ENCODE peak calls at places on chromosomes 13 and 19, in five cellular contexts. X is GM20000; F is CD4-positive, alpha-beta T cell; J is omental fat pad; A is endodermal cell. V is an unnamed sample.

GRCh38 chr19:56350416-56351045 is 35.9 kb upstream of the ZSCAN5A start:
- DNase-seq in J (peak), X (peak), A (peak), F (peak), V (peak)

GRCh38 chr13:111506131-111506530 is 185.7 kb downstream of the TEX29 start:
- DNase-seq in A (no peak), X (no peak), J (no peak), F (no peak), V (no peak)

GRCh38 chr13:66483712-66484111 is 746.4 kb downstream of the PCDH9 start:
- DNase-seq in A (peak), F (no peak), J (no peak), X (no peak), V (no peak)

GRCh38 chr13:111210488-111210887 is 95.4 kb downstream of the ARHGEF7 start:
- DNase-seq in X (no peak), A (no peak), F (no peak), J (no peak), V (no peak)

GRCh38 chr19:36103842-36104552 is 6.9 kb upstream of the OVOL3 start:
- DNase-seq in A (no peak), J (no peak), X (no peak), F (no peak), V (no peak)

GRCh38 chr13:49821216-49821820 is 28.8 kb upstream of the KPNA3 start:
- DNase-seq in J (no peak), X (no peak), A (no peak), F (no peak), V (no peak)

GRCh38 chr19:44968670-44969069 is 13.5 kb downstream of the CLPTM1 start:
- DNase-seq in X (no peak), J (no peak), A (no peak), F (no peak), V (no peak)

GRCh38 chr13:74273591-74273990 is 139.4 kb upstream of the KLF12 start:
- DNase-seq in J (no peak), A (no peak), X (no peak), F (no peak), V (no peak)

GRCh38 chr13:94672400-94672799 is 39.9 kb downstream of the SOX21 start:
- DNase-seq in F (no peak), A (no peak), J (no peak), X (no peak), V (no peak)

GRCh38 chr13:66139250-66139649 is 1090.9 kb downstream of the PCDH9 start:
- DNase-seq in A (no peak), X (no peak), F (no peak), J (no peak), V (no peak)

GRCh38 chr19:31023038-31023437 is 326.2 kb downstream of the TSHZ3 start:
- DNase-seq in A (no peak), J (no peak), X (no peak), F (no peak), V (no peak)

GRCh38 chr13:36919206-36919832 is 719 bp downstream of the SMAD9 start:
- DNase-seq in J (no peak), F (no peak), X (no peak), A (peak), V (peak)

GRCh38 chr19:23507441-23507840 is 112.2 kb upstream of the ZNF91 start:
- DNase-seq in A (no peak), F (no peak), X (no peak), J (no peak), V (no peak)

GRCh38 chr13:60047943-60048342 is 115.8 kb downstream of the DIAPH3 start:
- DNase-seq in J (no peak), F (no peak), A (no peak), X (no peak), V (no peak)

GRCh38 chr13:26628706-26629105 is 71.2 kb downstream of the WASF3 start:
- DNase-seq in J (no peak), F (no peak), X (no peak), A (peak), V (no peak)

GRCh38 chr13:109427148-109427547 is 359.2 kb downstream of the IRS2 start:
- DNase-seq in X (no peak), J (no peak), F (no peak), A (no peak), V (no peak)

GRCh38 chr19:17348700-17349099 is 11.3 kb downstream of the GTPBP3 start:
- DNase-seq in A (peak), X (no peak), F (no peak), J (no peak), V (no peak)

GRCh38 chr13:39688699-39689405 is 33.4 kb downstream of the COG6 start:
- DNase-seq in J (no peak), A (no peak), X (peak), F (no peak), V (no peak)

GRCh38 chr13:53238241-53238640 is 209.6 kb downstream of the OLFM4 start:
- DNase-seq in A (peak), F (no peak), X (no peak), J (no peak), V (no peak)

GRCh38 chr13:28355822-28356371 is 139.0 kb downstream of the FLT1 start:
- DNase-seq in F (no peak), J (no peak), X (no peak), A (peak), V (no peak)

GRCh38 chr19:48152552-48152951 is 17.6 kb downstream of the LIG1 start:
- DNase-seq in F (peak), X (peak), J (peak), A (peak), V (peak)

GRCh38 chr19:51712461-51713081 is 11.2 kb downstream of the HAS1 start:
- DNase-seq in A (peak), X (peak), J (no peak), F (no peak), V (no peak)

GRCh38 chr19:10797541-10798256 is 38.3 kb downstream of the TMED1 start:
- DNase-seq in F (peak), A (no peak), X (peak), J (no peak), V (no peak)

GRCh38 chr19:51520710-51521109 is 10.8 kb downstream of the SIGLEC6 start:
- DNase-seq in F (no peak), J (no peak), X (no peak), A (no peak), V (no peak)

GRCh38 chr13:95509521-95510315 is 42.8 kb upstream of the CLDN10 start:
- DNase-seq in A (no peak), F (no peak), X (no peak), J (no peak), V (no peak)

GRCh38 chr19:20359933-20360720 is 193.1 kb downstream of the ZNF486 start:
- DNase-seq in J (no peak), A (peak), X (no peak), F (no peak), V (peak)

GRCh38 chr19:40006273-40006691 is 9.4 kb downstream of the ZNF546 start:
- DNase-seq in A (no peak), J (no peak), F (no peak), X (no peak), V (no peak)

GRCh38 chr13:24038405-24038804 is 122.1 kb upstream of the SPATA13 start:
- DNase-seq in F (no peak), A (no peak), J (no peak), X (no peak), V (no peak)

GRCh38 chr19:23956051-23956450 is 41.4 kb downstream of the ZNF726 start:
- DNase-seq in X (no peak), F (no peak), J (no peak), A (no peak), V (no peak)

GRCh38 chr13:41054212-41054877 is 7.0 kb upstream of the WBP4 start:
- DNase-seq in J (no peak), X (peak), A (no peak), F (peak), V (peak)

GRCh38 chr19:54390942-54391577 is 24.2 kb upstream of the TTYH1 start:
- DNase-seq in X (peak), J (no peak), A (peak), F (peak), V (peak)

GRCh38 chr19:19276851-19277250 is 3.8 kb upstream of the TM6SF2 start:
- DNase-seq in A (no peak), X (no peak), J (no peak), F (no peak), V (no peak)

GRCh38 chr13:43143591-43143990 is 120.2 kb downstream of the DNAJC15 start:
- DNase-seq in A (no peak), X (no peak), J (no peak), F (no peak), V (no peak)

GRCh38 chr19:23974941-23975340 is 60.3 kb downstream of the ZNF726 start:
- DNase-seq in A (no peak), X (no peak), J (no peak), F (no peak), V (no peak)

GRCh38 chr13:31161583-31162150 is at the start of gene HSPH1:
- DNase-seq in J (peak), X (peak), A (peak), F (peak), V (peak)
- TF ChIP-seq CTCF in J (no peak), X (no peak), A (peak), F (peak), V (peak)

GRCh38 chr19:3882041-3882384 is 1.5 kb downstream of the ATCAY start:
- DNase-seq in F (no peak), X (no peak), A (no peak), J (no peak), V (no peak)

GRCh38 chr19:3880471-3881271 is at the start of gene ATCAY:
- DNase-seq in A (peak), J (no peak), X (no peak), F (no peak), V (peak)

GRCh38 chr19:3881272-3882040 is 971 bp downstream of the ATCAY start:
- DNase-seq in X (no peak), F (no peak), A (peak), J (no peak), V (no peak)

DNA sequence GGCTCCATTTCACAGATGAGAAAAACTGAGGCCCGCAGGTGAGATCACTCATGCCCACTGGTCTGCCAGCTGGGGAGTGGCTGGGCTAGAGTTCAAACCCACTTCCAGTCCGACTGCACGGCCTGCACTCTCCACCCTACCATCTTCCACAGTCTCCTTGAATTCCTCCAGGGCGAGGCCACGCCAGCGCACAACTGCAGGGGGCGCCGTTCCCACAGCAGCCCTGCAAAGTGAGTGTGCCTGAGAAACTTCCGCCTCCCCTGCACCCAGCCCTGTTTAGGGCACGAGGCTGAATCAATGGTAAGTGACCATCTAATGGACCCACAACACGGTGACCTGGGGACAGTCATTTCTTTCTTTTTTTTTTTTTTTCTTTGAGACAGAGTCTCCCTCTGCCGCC is 829 bp upstream of the ATCAY start:
- DNase-seq in F (no peak), A (no peak), X (no peak), J (no peak), V (no peak)
- TF ChIP-seq CTCF in F (no peak), A (peak), X (peak), J (no peak), V (peak)

GRCh38 chr19:43651758-43652545 is 12.3 kb upstream of the CADM4 start:
- DNase-seq in X (peak), J (no peak), A (peak), F (no peak), V (peak)

GRCh38 chr19:43649514-43649913 is 9.9 kb upstream of the CADM4 start:
- DNase-seq in F (no peak), X (no peak), J (no peak), A (no peak), V (no peak)

GRCh38 chr19:43656436-43656835 is 13.5 kb downstream of the PLAUR start:
- DNase-seq in J (no peak), F (no peak), X (no peak), A (peak), V (no peak)

GRCh38 chr19:43648633-43649032 is 9.0 kb upstream of the CADM4 start:
- DNase-seq in X (no peak), F (no peak), J (no peak), A (no peak), V (no peak)

DNA sequence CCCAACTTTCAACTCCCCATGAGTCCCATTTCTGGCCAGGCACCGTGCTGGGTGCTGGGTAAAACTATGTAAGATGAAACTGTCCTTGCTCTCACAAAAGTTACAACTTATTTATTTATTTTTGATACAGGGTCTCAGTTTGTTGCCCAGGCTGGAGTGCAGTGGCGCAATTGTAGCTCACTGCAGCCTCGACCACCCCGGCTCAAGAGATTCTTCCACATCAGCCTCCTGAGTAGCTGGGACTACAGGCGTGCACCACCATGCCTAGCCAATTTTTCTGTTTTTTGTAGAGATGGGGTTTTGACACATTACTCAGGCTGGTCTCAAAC is 12.9 kb upstream of the CADM4 start:
- DNase-seq in J (no peak), A (no peak), F (no peak), X (no peak), V (no peak)
- TF ChIP-seq CTCF in J (no peak), A (no peak), F (no peak), X (no peak), V (peak)

DNA sequence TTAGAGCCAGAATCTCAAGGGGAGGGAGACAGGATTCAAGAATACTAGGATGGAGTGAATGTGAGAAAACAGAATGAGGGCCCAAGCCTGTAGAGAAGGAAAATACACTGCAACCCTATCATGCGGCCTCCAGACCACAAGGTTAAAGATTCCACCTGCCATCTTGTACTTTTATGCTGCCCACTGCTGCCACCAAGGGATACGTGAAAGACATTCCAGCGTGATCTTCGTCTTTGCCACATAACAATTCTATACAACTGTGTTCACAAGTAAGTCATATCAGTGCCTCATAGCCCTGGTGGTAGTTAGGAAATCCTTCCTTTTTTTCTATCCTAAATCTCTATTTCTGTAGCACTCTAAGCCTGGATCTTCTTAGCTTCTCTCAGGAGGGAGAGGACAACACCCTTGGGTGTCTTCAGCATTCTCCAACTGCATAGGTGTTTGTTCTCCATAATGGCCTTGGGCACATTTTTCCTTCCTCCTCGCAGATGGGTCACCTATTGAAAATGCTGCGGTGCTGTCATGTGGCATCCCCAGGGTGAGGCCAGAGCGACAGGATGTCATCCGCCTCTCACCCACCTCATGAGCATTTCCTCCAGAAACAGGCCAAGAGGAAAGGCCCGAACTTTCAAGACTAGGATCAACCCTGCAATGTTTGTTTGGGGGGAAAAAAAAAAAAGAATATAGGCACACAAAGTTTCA is 13.6 kb downstream of the TPT1 start:
- DNase-seq in X (no peak), A (no peak), J (no peak), F (no peak), V (no peak)
- TF ChIP-seq CTCF in X (no peak), A (peak), J (no peak), F (no peak), V (no peak)

DNA sequence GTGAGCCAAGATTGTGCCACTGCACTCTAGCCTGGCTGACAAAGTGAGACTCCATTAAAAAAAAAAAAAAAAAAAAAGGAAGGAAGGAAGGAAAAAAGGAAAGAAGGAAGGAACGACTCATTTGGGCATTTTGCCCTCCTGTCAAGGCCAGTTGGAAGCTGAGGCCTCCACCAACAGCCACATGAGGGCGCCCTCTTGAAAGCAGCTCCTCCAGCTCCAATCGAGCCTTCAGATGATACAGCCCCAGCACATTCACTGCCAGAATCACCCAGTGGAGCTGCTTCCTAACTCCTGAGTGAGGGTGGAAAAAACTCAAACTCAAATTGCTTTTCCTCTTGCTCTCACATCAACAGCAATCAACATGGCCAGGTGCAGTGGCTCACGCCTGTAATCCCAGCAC is 40.9 kb downstream of the GNG7 start:
- DNase-seq in A (peak), F (no peak), X (no peak), J (no peak), V (no peak)
- TF ChIP-seq CTCF in A (peak), F (no peak), X (no peak), J (no peak), V (peak)

GRCh38 chr19:12840091-12841079 is 2.1 kb downstream of the MAST1 start:
- DNase-seq in X (peak), F (no peak), A (peak), J (peak), V (peak)

GRCh38 chr19:12837225-12837624 is 1.1 kb upstream of the MAST1 start:
- DNase-seq in A (no peak), J (no peak), X (no peak), F (no peak), V (no peak)

GRCh38 chr19:12838893-12839656 is 760 bp downstream of the MAST1 start:
- DNase-seq in X (no peak), J (no peak), F (no peak), A (peak), V (no peak)

GRCh38 chr19:12836529-12836863 is 1.8 kb upstream of the MAST1 start:
- DNase-seq in J (no peak), F (no peak), A (no peak), X (no peak), V (no peak)

GRCh38 chr19:12838182-12838890 is at the start of gene MAST1:
- DNase-seq in A (peak), F (no peak), J (no peak), X (peak), V (peak)
- TF ChIP-seq CTCF in A (peak), F (no peak), J (peak), X (peak), V (peak)

GRCh38 chr13:77521595-77522367 is 13.7 kb upstream of the SCEL start:
- DNase-seq in J (no peak), F (no peak), A (peak), X (no peak), V (no peak)
- TF ChIP-seq CTCF in J (no peak), F (no peak), A (peak), X (no peak), V (no peak)

DNA sequence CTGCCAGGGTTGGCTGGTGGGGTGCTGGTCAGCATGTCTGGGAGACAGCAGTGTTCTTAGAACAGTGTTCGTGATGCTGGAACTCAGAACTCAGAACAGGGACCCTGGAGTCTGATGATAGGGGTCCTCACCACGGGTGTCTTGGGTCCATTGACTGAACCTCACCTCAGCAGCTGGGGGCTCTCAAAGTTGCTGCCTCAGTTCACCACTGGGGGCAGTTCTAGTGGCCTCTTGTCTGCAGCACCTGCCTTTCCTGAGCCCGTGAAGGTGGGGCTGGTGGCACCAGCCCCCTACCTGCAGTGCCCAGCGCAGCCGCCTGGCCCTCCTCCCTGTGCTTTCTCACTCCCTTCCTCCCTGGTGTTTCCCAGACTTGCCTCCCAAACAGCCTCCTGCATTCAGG is 28.5 kb downstream of the SAFB start:
- DNase-seq in A (no peak), X (no peak), F (no peak), J (no peak), V (no peak)
- TF ChIP-seq CTCF in A (peak), X (no peak), F (no peak), J (no peak), V (no peak)

V was measured in neural crest cell.